ENCODE peak calls at places on chromosome 20, in nine cellular contexts. G is stimulated activated CD4-positive, alpha-beta T cell treated with anti-CD3 and anti-CD28 coated beads, Interleukin-2, amount 100 ng/mL, for 24 hours; W is EL; C is T1000; N is body of pancreas; I is NCI-H187; B is AG08396; H is activated CD8-positive, alpha-beta memory T cell treated with anti-CD3 and anti-CD28 coated beads for 4 hours; L is neural crest cell. T is an unnamed sample.

GRCh38 chr20:18524646-18525045 is 16.9 kb downstream of the SEC23B start:
- DNase-seq in L (no peak), H (no peak), I (no peak), B (peak), N (no peak), C (peak), G (no peak), W (peak), T (no peak)

GRCh38 chr20:58344741-58345140 is 35.2 kb downstream of the RAB22A start:
- DNase-seq in H (no peak), N (no peak), C (no peak), L (no peak), W (peak), I (no peak), B (peak), G (no peak), T (no peak)

GRCh38 chr20:33732166-33732970 is 572 bp downstream of the ZNF341 start:
- DNase-seq in H (peak), L (no peak), B (no peak), N (peak), G (peak), C (peak), I (peak), W (no peak), T (no peak)

GRCh38 chr20:50344232-50345071 is 153.8 kb downstream of the CEBPB start:
- DNase-seq in W (no peak), N (no peak), L (no peak), C (no peak), H (no peak), B (no peak), G (no peak), I (no peak), T (no peak)

GRCh38 chr20:62908971-62909791 is 17.1 kb downstream of the DIDO1 start:
- DNase-seq in N (no peak), I (peak), W (no peak), C (no peak), H (no peak), L (no peak), B (no peak), G (no peak), T (no peak)

GRCh38 chr20:58829531-58829941 is 21.2 kb downstream of the GNAS-AS1 start:
- DNase-seq in N (peak), I (no peak), B (peak), C (no peak), G (no peak), L (no peak), W (no peak), H (no peak), T (no peak)

GRCh38 chr20:40494238-40494637 is 194.8 kb downstream of the MAFB start:
- DNase-seq in G (no peak), N (peak), H (no peak), L (no peak), W (no peak), C (no peak), I (no peak), B (no peak), T (no peak)

GRCh38 chr20:58650181-58650775 is 805 bp upstream of the STX16 start:
- DNase-seq in C (no peak), W (peak), L (no peak), N (no peak), G (peak), H (no peak), B (peak), I (no peak), T (peak)

GRCh38 chr20:22542427-22542826 is 41.9 kb downstream of the FOXA2 start:
- DNase-seq in C (no peak), L (no peak), N (no peak), H (no peak), W (no peak), G (no peak), I (no peak), B (no peak), T (no peak)

GRCh38 chr20:34824861-34825529 is 456 bp downstream of the NCOA6 start:
- DNase-seq in W (peak), N (peak), L (peak), I (peak), C (no peak), G (peak), H (peak), B (peak), T (peak)

GRCh38 chr20:47951521-47951951 is 166.3 kb upstream of the SULF2 start:
- DNase-seq in I (no peak), W (peak), L (no peak), C (no peak), B (no peak), G (no peak), H (no peak), N (no peak), T (no peak)

GRCh38 chr20:18609741-18610140 is 21.9 kb downstream of the DTD1 start:
- DNase-seq in L (no peak), I (no peak), G (no peak), B (no peak), N (no peak), C (no peak), W (no peak), H (no peak), T (no peak)

GRCh38 chr20:48705208-48706115 is 122.3 kb downstream of the PREX1 start:
- DNase-seq in I (no peak), W (no peak), N (no peak), H (no peak), G (no peak), C (no peak), B (no peak), L (no peak), T (no peak)

GRCh38 chr20:26216025-26216424 is 519.4 kb upstream of the ZNF337 start:
- DNase-seq in L (no peak), G (no peak), C (no peak), W (peak), H (no peak), N (no peak), B (no peak), I (no peak), T (no peak)

GRCh38 chr20:2234788-2235187 is 61.0 kb upstream of the TGM3 start:
- DNase-seq in B (no peak), N (no peak), L (no peak), C (no peak), G (no peak), W (no peak), H (no peak), I (peak), T (no peak)

GRCh38 chr20:36573103-36573797 is at the start of gene TGIF2:
- DNase-seq in I (no peak), G (peak), H (peak), L (peak), B (peak), C (peak), W (peak), N (peak), T (peak)

GRCh38 chr20:6055161-6055783 is 1.4 kb upstream of the LRRN4 start:
- DNase-seq in C (no peak), B (no peak), G (no peak), W (no peak), I (no peak), L (no peak), N (no peak), H (no peak), T (no peak)

GRCh38 chr20:57932227-57932864 is 222.5 kb upstream of the PMEPA1 start:
- DNase-seq in H (no peak), B (no peak), I (no peak), C (no peak), N (no peak), W (no peak), L (no peak), G (no peak), T (no peak)

GRCh38 chr20:37714973-37715657 is 21.3 kb downstream of the CTNNBL1 start:
- DNase-seq in W (peak), H (no peak), C (no peak), N (no peak), B (no peak), L (no peak), I (no peak), G (no peak), T (no peak)

GRCh38 chr20:41044409-41045062 is 15.9 kb downstream of the TOP1 start:
- DNase-seq in C (no peak), G (no peak), W (no peak), H (no peak), B (no peak), N (no peak), I (no peak), L (no peak), T (no peak)

GRCh38 chr20:63636752-63637633 is 10.1 kb upstream of the GMEB2 start:
- DNase-seq in G (no peak), B (peak), I (no peak), C (no peak), L (no peak), H (no peak), W (no peak), N (no peak), T (no peak)

GRCh38 chr20:12219798-12220197 is 302.1 kb downstream of the BTBD3 start:
- DNase-seq in B (no peak), L (no peak), H (no peak), G (no peak), N (no peak), I (no peak), C (no peak), W (no peak), T (no peak)

GRCh38 chr20:2348336-2348735 is 32.4 kb upstream of the TGM6 start:
- DNase-seq in C (no peak), W (no peak), G (no peak), L (no peak), I (no peak), H (no peak), B (no peak), N (no peak), T (no peak)

GRCh38 chr20:32675223-32675975 is 1.7 kb upstream of the C20orf203 start:
- DNase-seq in I (no peak), L (no peak), W (no peak), H (no peak), B (no peak), C (no peak), N (no peak), G (no peak), T (no peak)

GRCh38 chr20:49672109-49672681 is 41.5 kb downstream of the B4GALT5 start:
- DNase-seq in N (no peak), H (no peak), B (no peak), G (no peak), L (no peak), I (no peak), C (no peak), W (no peak), T (no peak)

GRCh38 chr20:49216991-49217578 is 2.1 kb upstream of the DDX27 start:
- DNase-seq in I (peak), W (peak), C (peak), B (peak), H (peak), G (peak), L (peak), N (peak), T (peak)

T was measured in progenitor cell of endocrine pancreas.